ENCODE peak calls at places on chromosomes 11 and 22, in four cellular contexts. R, L, I and K are unnamed samples.

GRCh38 chr11:12189543-12190235 is 79.3 kb downstream of the MICAL2 start:
- DNase-seq in I (no peak), R (no peak), L (no peak), K (no peak)

GRCh38 chr11:22690891-22691290 is 24.5 kb downstream of the GAS2 start:
- DNase-seq in R (no peak), I (no peak), L (no peak), K (no peak)

GRCh38 chr11:27613670-27613950 is 86.6 kb downstream of the BDNF start:
- DNase-seq in R (no peak), L (no peak), I (no peak), K (no peak)

GRCh38 chr11:34431979-34432378 is 6.8 kb upstream of the CAT start:
- DNase-seq in I (no peak), L (no peak), R (no peak), K (no peak)

GRCh38 chr11:66559141-66559861 is 9.1 kb downstream of the CTSF start:
- DNase-seq in L (no peak), R (no peak), I (no peak), K (peak)

GRCh38 chr11:5938603-5938965 is 3.5 kb upstream of the OR56A3 start:
- DNase-seq in R (no peak), L (no peak), I (no peak), K (no peak)

GRCh38 chr11:12556788-12557384 is 117.3 kb upstream of the TEAD1 start:
- DNase-seq in R (peak), I (peak), L (no peak), K (no peak)

GRCh38 chr11:22785251-22785650 is 44.4 kb downstream of the SVIP start:
- DNase-seq in L (no peak), I (no peak), R (no peak), K (no peak)

GRCh38 chr11:63775221-63775620 is 6.6 kb upstream of the ZFTA start:
- DNase-seq in R (no peak), L (no peak), I (no peak), K (no peak)

GRCh38 chr11:34564406-34564805 is 50.8 kb upstream of the ELF5 start:
- DNase-seq in I (no peak), R (no peak), L (no peak), K (no peak)

GRCh38 chr22:48729499-48730171 is 1098.0 kb downstream of the BRD1 start:
- DNase-seq in R (no peak), L (no peak), I (no peak), K (no peak)

GRCh38 chr22:48699531-48699930 is 1128.1 kb downstream of the BRD1 start:
- DNase-seq in L (no peak), R (no peak), I (no peak), K (no peak)

GRCh38 chr22:38207898-38208432 is 6.2 kb downstream of the MAFF start:
- DNase-seq in L (no peak), I (no peak), R (no peak), K (no peak)

GRCh38 chr11:105181521-105181920 is 42.0 kb upstream of the CARD18 start:
- DNase-seq in L (no peak), R (no peak), I (no peak), K (no peak)

GRCh38 chr22:38997518-38997917 is 15.4 kb downstream of the APOBEC3B start:
- DNase-seq in I (no peak), L (no peak), R (no peak), K (no peak)

GRCh38 chr22:43789452-43789851 is 22.7 kb downstream of the EFCAB6 start:
- DNase-seq in L (no peak), I (no peak), R (peak), K (peak)

GRCh38 chr11:10304495-10305261 is at the start of gene ADM:
- DNase-seq in I (peak), L (no peak), R (peak), K (peak)

GRCh38 chr11:43941257-43941879 is 1.1 kb upstream of the C11orf96 start:
- DNase-seq in I (no peak), L (no peak), R (no peak), K (peak)

GRCh38 chr22:41240377-41241132 is at the start of gene CHADL:
- DNase-seq in R (no peak), I (peak), L (no peak), K (peak)

GRCh38 chr11:64553554-64554201 is 37.3 kb upstream of the SLC22A12 start:
- DNase-seq in L (no peak), R (peak), I (peak), K (peak)

GRCh38 chr11:122267602-122268001 is 151.6 kb upstream of the BLID start:
- DNase-seq in I (no peak), R (no peak), L (no peak), K (peak)

GRCh38 chr22:35409783-35410662 is 10.1 kb downstream of the MCM5 start:
- DNase-seq in L (peak), I (no peak), R (no peak), K (no peak)

GRCh38 chr11:123559418-123559817 is 95.0 kb downstream of the SCN3B start:
- DNase-seq in R (no peak), I (no peak), L (no peak), K (no peak)
- TF ChIP-seq PBX3 in R (no peak), I (no peak), L (no peak), K (no peak)

DNA sequence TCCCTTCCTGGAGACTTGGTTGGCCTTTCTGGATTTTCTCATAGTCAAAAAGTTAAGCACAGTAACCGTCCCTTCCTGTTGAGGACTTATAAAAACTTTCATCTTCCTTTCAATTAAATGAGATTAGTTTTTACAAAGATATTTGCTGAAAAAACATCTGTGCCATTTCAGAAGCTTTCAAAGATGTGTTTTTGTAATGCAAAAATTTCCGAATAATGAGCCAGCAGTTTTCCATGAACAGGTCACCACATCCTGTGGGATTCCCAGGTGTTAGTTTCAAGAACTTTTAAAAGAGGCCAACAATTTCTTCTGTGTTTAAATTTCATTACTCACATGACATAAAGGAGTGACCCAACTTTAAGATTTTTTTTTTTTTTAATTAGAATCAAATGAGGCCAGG is 18.0 kb downstream of the NUP50 start:
- DNase-seq in L (no peak), I (no peak), R (no peak), K (no peak)
- TF ChIP-seq PBX3 in L (no peak), I (no peak), R (no peak), K (no peak)

DNA sequence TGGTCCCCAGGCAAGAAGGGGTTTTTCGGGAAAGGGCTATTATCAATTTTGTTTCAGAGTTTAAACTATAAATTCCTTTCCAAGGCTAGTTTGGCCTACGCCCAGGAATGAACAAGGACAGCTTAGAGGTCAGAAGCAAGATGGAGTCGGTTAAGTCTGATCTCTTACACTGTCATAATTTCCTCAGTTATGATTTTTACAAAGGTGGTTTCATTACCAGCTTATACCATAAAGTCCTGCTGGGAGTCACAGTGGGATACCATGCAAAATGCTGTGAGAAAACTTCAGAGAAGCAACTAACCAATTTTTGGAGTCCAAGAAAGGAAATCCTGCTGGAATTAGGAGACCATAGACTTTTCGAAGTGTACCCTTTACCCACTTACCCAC is 17.4 kb upstream of the ZC3H12C start:
- DNase-seq in I (no peak), R (no peak), L (no peak), K (no peak)
- TF ChIP-seq PBX3 in I (no peak), R (no peak), L (no peak), K (no peak)

GRCh38 chr11:68439355-68440065 is 21.0 kb upstream of the PPP6R3 start:
- DNase-seq in I (no peak), R (no peak), L (no peak), K (no peak)

GRCh38 chr11:68440254-68440653 is 20.3 kb upstream of the PPP6R3 start:
- DNase-seq in L (no peak), R (no peak), I (no peak), K (no peak)

GRCh38 chr11:68438658-68439259 is 21.8 kb upstream of the PPP6R3 start:
- DNase-seq in I (no peak), L (no peak), R (no peak), K (no peak)

GRCh38 chr11:68444566-68444965 is 16.0 kb upstream of the PPP6R3 start:
- DNase-seq in I (no peak), L (no peak), R (no peak), K (no peak)

GRCh38 chr11:68441466-68442230 is 18.9 kb upstream of the PPP6R3 start:
- DNase-seq in L (no peak), R (no peak), I (no peak), K (peak)
- TF ChIP-seq PBX3 in L (no peak), R (no peak), I (no peak), K (no peak)

GRCh38 chr11:32931605-32932004 is 39.0 kb downstream of the QSER1 start:
- DNase-seq in L (no peak), I (no peak), R (no peak), K (no peak)
- TF ChIP-seq PBX3 in L (no peak), I (no peak), R (no peak), K (no peak)

DNA sequence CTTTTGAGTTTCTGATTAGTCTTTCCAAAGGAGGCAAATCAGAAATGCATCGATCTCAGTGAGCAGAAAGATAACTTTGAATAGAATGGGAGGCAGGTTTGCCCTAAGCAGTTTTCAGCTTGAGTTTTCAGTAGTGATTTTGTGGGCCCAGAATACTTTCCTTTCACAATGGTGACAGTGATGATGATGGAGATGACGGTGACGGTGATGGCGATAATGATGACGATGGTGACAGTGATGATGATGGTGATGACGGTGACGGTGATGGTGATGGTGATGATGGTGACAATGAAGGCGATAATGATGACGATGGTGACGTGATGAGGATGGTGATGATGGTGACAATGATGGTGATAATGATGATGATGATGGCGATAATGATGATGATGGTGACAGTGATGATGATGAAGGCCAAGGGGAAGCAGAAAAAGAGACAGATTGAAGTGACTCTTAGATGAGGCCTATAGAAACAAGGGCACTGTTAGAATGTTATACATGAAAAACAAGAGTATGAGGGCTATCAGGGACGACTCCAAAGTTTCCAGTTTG is 153.4 kb upstream of the B3GAT1 start:
- DNase-seq in R (no peak), I (no peak), L (no peak), K (no peak)
- TF ChIP-seq PBX3 in R (no peak), I (no peak), L (no peak), K (no peak)

GRCh38 chr22:46050451-46050845 is 73.5 kb upstream of the WNT7B start:
- DNase-seq in R (no peak), L (no peak), I (no peak), K (no peak)
- TF ChIP-seq PBX3 in R (no peak), L (no peak), I (no peak), K (no peak)

GRCh38 chr11:2270322-2271076 is at the start of gene ASCL2:
- DNase-seq in L (no peak), R (no peak), I (no peak), K (peak)
- TF ChIP-seq PBX3 in L (no peak), R (no peak), I (no peak), K (no peak)

DNA sequence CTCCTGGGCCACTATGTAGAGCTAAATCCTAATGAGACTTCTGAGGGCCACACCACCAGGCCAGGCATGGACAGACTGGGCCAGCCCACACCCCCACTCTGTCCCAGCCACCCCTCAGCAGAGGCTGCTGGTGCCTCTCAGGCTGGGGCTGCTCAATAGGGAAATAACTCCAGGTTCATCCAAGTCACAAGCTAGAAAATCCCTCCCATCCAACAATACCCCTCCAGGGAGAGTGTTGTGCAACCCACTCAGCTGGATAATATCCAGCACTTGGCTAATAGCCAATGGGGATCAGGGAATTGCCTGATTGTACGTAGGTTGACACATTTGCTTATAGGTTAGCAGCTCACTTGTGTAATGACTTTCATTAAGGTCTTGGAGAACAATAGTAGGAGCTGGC is 64.1 kb upstream of the WNT11 start:
- DNase-seq in I (no peak), R (no peak), L (no peak), K (no peak)
- TF ChIP-seq PBX3 in I (no peak), R (no peak), L (no peak), K (no peak)